ENCODE peak calls at places on chromosomes 12 and 14, in five cellular contexts. One of them, this sample, is unnamed.

GRCh38 chr14:63933701-63934100 is 80.9 kb downstream of the SYNE2 start:
- DNase-seq in SK-N-SH: no peak
- DNase-seq in pancreas: no peak
- DNase-seq in A549: no peak
- DNase-seq in body of pancreas: no peak
- DNase-seq in this sample: no peak

GRCh38 chr14:75215520-75215919 is 39.1 kb upstream of the TMED10 start:
- DNase-seq in SK-N-SH: no peak
- DNase-seq in pancreas: no peak
- DNase-seq in A549: no peak
- DNase-seq in body of pancreas: no peak
- DNase-seq in this sample: no peak

GRCh38 chr12:105928436-105928835 is 210.3 kb downstream of the NUAK1 start:
- DNase-seq in SK-N-SH: no peak
- DNase-seq in pancreas: peak; percentile 22
- DNase-seq in A549: no peak
- DNase-seq in body of pancreas: peak; percentile 53
- DNase-seq in this sample: peak; percentile 10

GRCh38 chr14:37081220-37081619 is 91.2 kb downstream of the SLC25A21 start:
- DNase-seq in SK-N-SH: no peak
- DNase-seq in pancreas: no peak
- DNase-seq in A549: peak; percentile 37
- DNase-seq in body of pancreas: no peak
- DNase-seq in this sample: no peak

GRCh38 chr14:21768116-21768874 is 94.7 kb upstream of the OR4E1 start:
- DNase-seq in SK-N-SH: peak; percentile 11
- DNase-seq in pancreas: no peak
- DNase-seq in A549: peak; percentile 26
- DNase-seq in body of pancreas: no peak
- DNase-seq in this sample: peak; percentile 20

GRCh38 chr12:92096346-92097136 is 49.1 kb downstream of the BTG1 start:
- DNase-seq in SK-N-SH: no peak
- DNase-seq in pancreas: no peak
- DNase-seq in A549: no peak
- DNase-seq in body of pancreas: no peak
- DNase-seq in this sample: no peak

GRCh38 chr14:76848879-76849278 is 22.7 kb downstream of the LRRC74A start:
- DNase-seq in SK-N-SH: no peak
- DNase-seq in pancreas: no peak
- DNase-seq in A549: peak; percentile 44
- DNase-seq in body of pancreas: no peak
- DNase-seq in this sample: no peak

GRCh38 chr12:55142896-55143870 is 17.0 kb downstream of the OR9K2 start:
- DNase-seq in SK-N-SH: peak; percentile 18
- DNase-seq in pancreas: no peak
- DNase-seq in A549: peak; percentile 67
- DNase-seq in body of pancreas: peak; percentile 43
- DNase-seq in this sample: peak; percentile 43

GRCh38 chr12:131928080-131928764 is 854 bp upstream of the PUS1 start:
- DNase-seq in SK-N-SH: peak; percentile 10
- DNase-seq in pancreas: no peak
- DNase-seq in A549: peak; percentile 46
- DNase-seq in body of pancreas: no peak
- DNase-seq in this sample: no peak

GRCh38 chr12:6943719-6944380 is at the start of the genes C12orf57 and RNU7-1:
- DNase-seq in SK-N-SH: peak; percentile 86
- DNase-seq in pancreas: peak; percentile 71
- DNase-seq in A549: peak; percentile 95
- DNase-seq in body of pancreas: peak; percentile 85
- DNase-seq in this sample: peak; percentile 89

GRCh38 chr14:90393966-90394365 is 2.9 kb upstream of the CALM1 start:
- DNase-seq in SK-N-SH: no peak
- DNase-seq in pancreas: no peak
- DNase-seq in A549: no peak
- DNase-seq in body of pancreas: no peak
- DNase-seq in this sample: no peak

GRCh38 chr12:22684526-22685118 is 59.7 kb downstream of the ETNK1 start:
- DNase-seq in SK-N-SH: peak; percentile 10
- DNase-seq in pancreas: no peak
- DNase-seq in A549: peak; percentile 50
- DNase-seq in body of pancreas: no peak
- DNase-seq in this sample: peak; percentile 36

GRCh38 chr12:117367006-117367638 is 5.7 kb upstream of the NOS1 start:
- DNase-seq in SK-N-SH: peak; percentile 76
- DNase-seq in pancreas: peak; percentile 59
- DNase-seq in A549: peak; percentile 85
- DNase-seq in body of pancreas: peak; percentile 84
- DNase-seq in this sample: peak; percentile 69

GRCh38 chr12:1367331-1367730 is 227.1 kb downstream of the FBXL14 start:
- DNase-seq in SK-N-SH: no peak
- DNase-seq in pancreas: no peak
- DNase-seq in A549: no peak
- DNase-seq in body of pancreas: no peak
- DNase-seq in this sample: no peak

GRCh38 chr14:50335989-50336391 is 23.9 kb downstream of the DMAC2L start:
- DNase-seq in SK-N-SH: peak; percentile 80
- DNase-seq in pancreas: no peak
- DNase-seq in A549: no peak
- DNase-seq in body of pancreas: peak; percentile 45
- DNase-seq in this sample: no peak

GRCh38 chr14:79937433-79937832 is 273.9 kb downstream of the DIO2 start:
- DNase-seq in SK-N-SH: no peak
- DNase-seq in pancreas: no peak
- DNase-seq in A549: no peak
- DNase-seq in body of pancreas: no peak
- DNase-seq in this sample: no peak

GRCh38 chr12:9669534-9669933 is at the start of gene CLEC2D:
- DNase-seq in SK-N-SH: no peak
- DNase-seq in pancreas: no peak
- DNase-seq in A549: no peak
- DNase-seq in body of pancreas: no peak
- DNase-seq in this sample: peak; percentile 46

GRCh38 chr12:9673404-9674225 is 4.1 kb downstream of the CLEC2D start:
- DNase-seq in SK-N-SH: peak; percentile 23
- DNase-seq in pancreas: no peak
- DNase-seq in A549: peak; percentile 53
- DNase-seq in body of pancreas: peak; percentile 33
- DNase-seq in this sample: peak; percentile 17

GRCh38 chr12:9668141-9669018 is 1.1 kb upstream of the CLEC2D start:
- DNase-seq in SK-N-SH: no peak
- DNase-seq in pancreas: no peak
- DNase-seq in A549: no peak
- DNase-seq in body of pancreas: no peak
- DNase-seq in this sample: no peak

GRCh38 chr12:9669019-9669326 is 540 bp upstream of the CLEC2D start:
- DNase-seq in SK-N-SH: no peak
- DNase-seq in pancreas: no peak
- DNase-seq in A549: no peak
- DNase-seq in body of pancreas: no peak
- DNase-seq in this sample: no peak

GRCh38 chr12:9674226-9674590 is 4.7 kb downstream of the CLEC2D start:
- DNase-seq in SK-N-SH: no peak
- DNase-seq in pancreas: no peak
- DNase-seq in A549: no peak
- DNase-seq in body of pancreas: no peak
- DNase-seq in this sample: peak; percentile 41
- H3K27ac ChIP-seq in SK-N-SH: peak overlapping the region; percentile 63
- H3K27ac ChIP-seq in pancreas: no peak overlapping the region
- H3K27ac ChIP-seq in A549: peak overlapping the region; percentile 83
- H3K27ac ChIP-seq in body of pancreas: no peak overlapping the region
- H3K27ac ChIP-seq in this sample: no peak overlapping the region

GRCh38 chr12:109517619-109518018 is 40.2 kb downstream of the UBE3B start:
- DNase-seq in SK-N-SH: no peak
- DNase-seq in pancreas: no peak
- DNase-seq in A549: no peak
- DNase-seq in body of pancreas: peak; percentile 12
- DNase-seq in this sample: no peak

GRCh38 chr12:109523504-109523903 is 46.1 kb downstream of the UBE3B start:
- DNase-seq in SK-N-SH: no peak
- DNase-seq in pancreas: no peak
- DNase-seq in A549: no peak
- DNase-seq in body of pancreas: no peak
- DNase-seq in this sample: no peak

GRCh38 chr12:109518820-109519665 is 41.6 kb downstream of the UBE3B start:
- DNase-seq in SK-N-SH: peak; percentile 81
- DNase-seq in pancreas: peak; percentile 27
- DNase-seq in A549: peak; percentile 48
- DNase-seq in body of pancreas: peak; percentile 68
- DNase-seq in this sample: peak; percentile 69

GRCh38 chr12:109523071-109523470 is 45.6 kb downstream of the UBE3B start:
- DNase-seq in SK-N-SH: peak; percentile 82
- DNase-seq in pancreas: no peak
- DNase-seq in A549: no peak
- DNase-seq in body of pancreas: no peak
- DNase-seq in this sample: no peak

GRCh38 chr12:109519787-109520186 is 42.4 kb downstream of the UBE3B start:
- DNase-seq in SK-N-SH: no peak
- DNase-seq in pancreas: no peak
- DNase-seq in A549: no peak
- DNase-seq in body of pancreas: no peak
- DNase-seq in this sample: no peak
- H3K4me1 ChIP-seq in SK-N-SH: peaks cover 14% of the 10 kb centered on the region
- H3K4me1 ChIP-seq in pancreas: no peaks in the 10 kb centered on the region
- H3K4me1 ChIP-seq in A549: no peaks in the 10 kb centered on the region
- H3K4me1 ChIP-seq in body of pancreas: no peaks in the 10 kb centered on the region
- H3K4me1 ChIP-seq in this sample: no peaks in the 10 kb centered on the region

GRCh38 chr12:108638997-108639822 is 5.5 kb upstream of the SELPLG start:
- DNase-seq in SK-N-SH: no peak
- DNase-seq in pancreas: no peak
- DNase-seq in A549: no peak
- DNase-seq in body of pancreas: no peak
- DNase-seq in this sample: no peak
- H3K27ac ChIP-seq in SK-N-SH: no peak overlapping the region
- H3K27ac ChIP-seq in pancreas: no peak overlapping the region
- H3K27ac ChIP-seq in A549: no peak overlapping the region
- H3K27ac ChIP-seq in body of pancreas: no peak overlapping the region
- H3K27ac ChIP-seq in this sample: peak overlapping the region; percentile 14

DNA sequence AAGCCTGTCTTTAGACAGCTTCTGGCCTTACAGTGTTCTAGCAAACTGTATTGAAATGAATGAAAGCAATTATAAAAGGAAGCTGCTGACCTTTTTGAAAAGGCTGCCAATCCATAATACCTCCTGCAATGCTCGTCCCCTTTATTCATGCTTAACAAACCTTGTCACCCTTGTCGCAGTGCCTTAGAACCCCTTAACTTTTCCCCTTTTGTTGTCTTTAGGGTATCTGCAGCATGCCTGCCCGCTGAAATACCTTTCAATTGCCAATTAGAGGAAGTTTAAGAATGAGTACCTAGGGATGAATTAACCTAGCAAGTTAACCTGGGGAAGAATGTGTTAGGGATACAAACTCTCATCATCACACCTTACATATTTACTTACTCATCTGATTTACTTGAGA is 731.1 kb downstream of the RERGL start:
- DNase-seq in SK-N-SH: no peak
- DNase-seq in pancreas: no peak
- DNase-seq in A549: no peak
- DNase-seq in body of pancreas: no peak
- DNase-seq in this sample: no peak
- H3K4me1 ChIP-seq in SK-N-SH: no peaks in the 10 kb centered on the region
- H3K4me1 ChIP-seq in pancreas: no peaks in the 10 kb centered on the region
- H3K4me1 ChIP-seq in A549: no peaks in the 10 kb centered on the region
- H3K4me1 ChIP-seq in body of pancreas: no peaks in the 10 kb centered on the region
- H3K4me1 ChIP-seq in this sample: no peaks in the 10 kb centered on the region

GRCh38 chr12:31740618-31741017 is 11.8 kb upstream of the AMN1 start:
- DNase-seq in SK-N-SH: no peak
- DNase-seq in pancreas: no peak
- DNase-seq in A549: no peak
- DNase-seq in body of pancreas: no peak
- DNase-seq in this sample: no peak

GRCh38 chr12:31732926-31733548 is 4.2 kb upstream of the AMN1 start:
- DNase-seq in SK-N-SH: no peak
- DNase-seq in pancreas: no peak
- DNase-seq in A549: peak; percentile 96
- DNase-seq in body of pancreas: no peak
- DNase-seq in this sample: peak; percentile 93

GRCh38 chr12:31737763-31738162 is 8.9 kb upstream of the AMN1 start:
- DNase-seq in SK-N-SH: no peak
- DNase-seq in pancreas: no peak
- DNase-seq in A549: no peak
- DNase-seq in body of pancreas: no peak
- DNase-seq in this sample: no peak

GRCh38 chr12:31736472-31736871 is 7.7 kb upstream of the AMN1 start:
- DNase-seq in SK-N-SH: no peak
- DNase-seq in pancreas: no peak
- DNase-seq in A549: peak; percentile 80
- DNase-seq in body of pancreas: no peak
- DNase-seq in this sample: no peak

GRCh38 chr12:31737345-31737744 is 8.5 kb upstream of the AMN1 start:
- DNase-seq in SK-N-SH: no peak
- DNase-seq in pancreas: no peak
- DNase-seq in A549: no peak
- DNase-seq in body of pancreas: no peak
- DNase-seq in this sample: no peak
- H3K27ac ChIP-seq in SK-N-SH: no peak overlapping the region
- H3K27ac ChIP-seq in pancreas: no peak overlapping the region
- H3K27ac ChIP-seq in A549: peak overlapping the region; percentile 93
- H3K27ac ChIP-seq in body of pancreas: no peak overlapping the region
- H3K27ac ChIP-seq in this sample: no peak overlapping the region

This sample was measured in small intestine.